ENCODE peak calls at places on chromosome 2, in eight cellular contexts. R is astrocyte of the spinal cord; H is cardiac muscle cell; C is effector memory CD4-positive, alpha-beta T cell; N is esophagus squamous epithelium; X is A549; Y is dorsolateral prefrontal cortex; O is cardiac fibroblast. P is an unnamed sample.

GRCh38 chr2:241563981-241564595 is 5.5 kb downstream of the BOK start:
- DNase-seq in R (no peak), H (no peak), C (no peak), N (no peak), X (no peak), Y (no peak), O (no peak), P (no peak)

GRCh38 chr2:138827426-138828054 is 47.4 kb upstream of the NXPH2 start:
- DNase-seq in R (peak), H (peak), C (no peak), N (no peak), X (peak), Y (no peak), O (peak), P (peak)

GRCh38 chr2:172672114-172672513 is 63.5 kb upstream of the RAPGEF4 start:
- DNase-seq in R (no peak), H (no peak), C (no peak), N (no peak), X (peak), Y (no peak), O (peak), P (no peak)

GRCh38 chr2:47899915-47900314 is 6.4 kb downstream of the FBXO11 start:
- DNase-seq in R (no peak), H (peak), C (no peak), N (no peak), X (no peak), Y (no peak), O (no peak), P (no peak)

GRCh38 chr2:217942731-217943335 is 60.0 kb downstream of the TNS1 start:
- DNase-seq in R (no peak), H (no peak), C (no peak), N (no peak), X (no peak), Y (peak), O (no peak), P (no peak)

GRCh38 chr2:66576381-66577330 is 141.7 kb downstream of the MEIS1 start:
- DNase-seq in R (peak), H (peak), C (no peak), N (no peak), X (peak), Y (no peak), O (peak), P (no peak)

GRCh38 chr2:222239945-222240675 is 58.7 kb downstream of the PAX3 start:
- DNase-seq in R (no peak), H (no peak), C (no peak), N (no peak), X (no peak), Y (no peak), O (no peak), P (no peak)

GRCh38 chr2:165192729-165193128 is 11.1 kb downstream of the SCN3A start:
- DNase-seq in R (no peak), H (no peak), C (no peak), N (no peak), X (no peak), Y (no peak), O (no peak), P (no peak)

GRCh38 chr2:61694312-61695274 is 156.4 kb upstream of the XPO1 start:
- DNase-seq in R (peak), H (peak), C (peak), N (peak), X (peak), Y (peak), O (peak), P (peak)

GRCh38 chr2:145652992-145653545 is 1133.2 kb upstream of the ZEB2 start:
- DNase-seq in R (peak), H (peak), C (no peak), N (no peak), X (no peak), Y (no peak), O (peak), P (no peak)

GRCh38 chr2:3585239-3586109 is 9.4 kb upstream of the COLEC11 start:
- DNase-seq in R (peak), H (peak), C (no peak), N (no peak), X (peak), Y (no peak), O (peak), P (peak)

GRCh38 chr2:240383099-240383758 is 52.2 kb upstream of the GPC1 start:
- DNase-seq in R (no peak), H (no peak), C (no peak), N (no peak), X (no peak), Y (no peak), O (no peak), P (no peak)

GRCh38 chr2:143300531-143300930 is 171.3 kb downstream of the ARHGAP15 start:
- DNase-seq in R (no peak), H (no peak), C (no peak), N (no peak), X (no peak), Y (no peak), O (peak), P (no peak)

GRCh38 chr2:103005386-103005785 is 243.6 kb downstream of the TMEM182 start:
- DNase-seq in R (no peak), H (no peak), C (no peak), N (no peak), X (no peak), Y (no peak), O (no peak), P (no peak)

GRCh38 chr2:152587187-152587947 is 129.9 kb downstream of the PRPF40A start:
- DNase-seq in R (peak), H (no peak), C (no peak), N (no peak), X (no peak), Y (no peak), O (peak), P (no peak)

GRCh38 chr2:203783496-203784203 is 77.2 kb downstream of the CD28 start:
- DNase-seq in R (peak), H (peak), C (no peak), N (no peak), X (no peak), Y (no peak), O (peak), P (no peak)

GRCh38 chr2:197075754-197076337 is 149.3 kb upstream of the PGAP1 start:
- DNase-seq in R (no peak), H (peak), C (no peak), N (no peak), X (peak), Y (no peak), O (peak), P (no peak)

DNA sequence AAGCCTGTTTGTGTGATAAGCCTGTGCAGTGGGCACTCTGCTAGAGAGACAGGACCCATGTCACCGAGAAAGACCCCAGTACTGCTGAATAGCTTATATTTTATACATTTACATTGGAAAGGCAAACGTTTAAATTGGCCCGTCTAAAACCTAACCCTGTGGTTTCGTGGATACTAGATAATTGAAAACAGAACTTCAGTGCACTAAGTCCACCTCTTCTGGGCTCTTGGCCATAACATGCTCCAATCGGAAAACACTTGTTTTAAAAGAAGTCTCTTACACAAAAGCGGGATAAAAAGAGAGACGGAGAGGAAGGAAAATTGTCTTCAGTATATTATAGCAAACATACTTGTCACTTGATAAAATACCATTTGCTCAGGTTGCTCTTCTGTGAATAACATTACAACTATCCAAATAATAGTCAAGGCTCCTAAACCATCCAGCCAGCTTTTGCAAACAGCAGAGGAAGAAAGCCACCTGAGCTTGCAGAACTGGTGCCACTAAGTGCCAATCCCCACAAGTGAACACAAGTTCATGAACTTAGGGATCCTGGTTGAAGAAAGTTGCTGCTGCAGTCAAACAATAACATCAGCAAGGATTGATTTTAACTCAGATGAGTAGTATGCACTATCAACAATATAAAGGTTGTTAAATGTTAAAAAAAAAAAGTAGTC is 218.4 kb upstream of the FN1 start:
- DNase-seq in R (peak), H (peak), C (no peak), N (no peak), X (no peak), Y (no peak), O (no peak), P (no peak)
- H3K4me3 ChIP-seq in R (no peak), H (no peak), C (no peak), N (no peak), X (no peak), Y (no peak), O (no peak), P (no peak)

DNA sequence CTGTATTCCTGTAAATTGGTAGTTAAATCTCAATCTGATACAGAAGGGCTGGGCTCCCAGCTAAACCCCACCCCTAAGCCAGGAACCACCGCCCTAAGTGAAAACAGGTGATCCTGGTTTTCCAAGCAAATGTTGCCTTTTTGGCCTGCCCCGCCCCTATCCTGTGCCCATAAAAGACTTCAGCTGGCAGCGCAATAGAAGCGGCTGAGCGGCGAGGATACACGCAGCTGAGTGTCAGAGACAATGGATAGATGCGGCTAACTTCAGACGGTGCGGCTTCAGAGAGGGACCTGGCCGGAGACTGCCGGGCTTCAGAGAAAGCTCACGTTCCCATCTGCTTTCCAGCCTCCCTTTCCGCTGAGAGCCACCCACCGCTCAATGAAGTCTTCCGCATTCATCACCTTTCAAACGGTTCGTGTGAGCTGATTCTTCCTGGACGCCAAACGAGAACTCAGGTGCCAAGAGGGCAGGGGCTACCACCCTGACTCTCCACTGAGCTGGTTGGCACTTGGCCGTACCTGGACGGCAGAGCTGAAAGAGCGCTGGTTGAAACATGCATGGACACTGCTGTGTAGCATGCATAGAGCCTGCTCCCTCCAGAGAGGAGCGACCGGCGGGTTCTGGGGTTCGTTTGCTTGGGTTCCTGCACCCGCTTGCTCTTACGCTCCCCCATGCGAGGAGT is 49.5 kb upstream of the POLE4 start:
- DNase-seq in R (no peak), H (peak), C (no peak), N (no peak), X (no peak), Y (no peak), O (peak), P (no peak)
- H3K4me3 ChIP-seq in R (no peak), H (no peak), C (no peak), N (peak), X (no peak), Y (peak), O (peak), P (no peak)

GRCh38 chr2:11830708-11831301 is 84.4 kb downstream of the LPIN1 start:
- DNase-seq in R (no peak), H (no peak), C (no peak), N (no peak), X (no peak), Y (no peak), O (peak), P (no peak)

GRCh38 chr2:11832531-11832930 is 86.1 kb downstream of the LPIN1 start:
- DNase-seq in R (no peak), H (no peak), C (no peak), N (no peak), X (no peak), Y (no peak), O (no peak), P (no peak)

GRCh38 chr2:11829324-11829946 is 83.0 kb downstream of the LPIN1 start:
- DNase-seq in R (peak), H (peak), C (peak), N (peak), X (peak), Y (no peak), O (peak), P (peak)

GRCh38 chr2:11829947-11830707 is 83.7 kb downstream of the LPIN1 start:
- DNase-seq in R (peak), H (peak), C (peak), N (peak), X (peak), Y (peak), O (peak), P (peak)

GRCh38 chr2:11831415-11831814 is 85.0 kb downstream of the LPIN1 start:
- DNase-seq in R (no peak), H (no peak), C (no peak), N (no peak), X (no peak), Y (no peak), O (no peak), P (no peak)
- H3K4me3 ChIP-seq in R (no peak), H (no peak), C (no peak), N (no peak), X (no peak), Y (no peak), O (no peak), P (no peak)

GRCh38 chr2:15943914-15944313 is 3.6 kb downstream of the MYCN start:
- DNase-seq in R (no peak), H (peak), C (no peak), N (no peak), X (peak), Y (no peak), O (peak), P (peak)

GRCh38 chr2:15944325-15945017 is 4.1 kb downstream of the MYCN start:
- DNase-seq in R (no peak), H (no peak), C (no peak), N (no peak), X (no peak), Y (no peak), O (no peak), P (no peak)

GRCh38 chr2:15946983-15947382 is 6.6 kb downstream of the MYCN start:
- DNase-seq in R (no peak), H (no peak), C (no peak), N (no peak), X (no peak), Y (no peak), O (no peak), P (no peak)

GRCh38 chr2:15947431-15947830 is 7.1 kb downstream of the MYCN start:
- DNase-seq in R (no peak), H (no peak), C (no peak), N (no peak), X (no peak), Y (no peak), O (no peak), P (no peak)

DNA sequence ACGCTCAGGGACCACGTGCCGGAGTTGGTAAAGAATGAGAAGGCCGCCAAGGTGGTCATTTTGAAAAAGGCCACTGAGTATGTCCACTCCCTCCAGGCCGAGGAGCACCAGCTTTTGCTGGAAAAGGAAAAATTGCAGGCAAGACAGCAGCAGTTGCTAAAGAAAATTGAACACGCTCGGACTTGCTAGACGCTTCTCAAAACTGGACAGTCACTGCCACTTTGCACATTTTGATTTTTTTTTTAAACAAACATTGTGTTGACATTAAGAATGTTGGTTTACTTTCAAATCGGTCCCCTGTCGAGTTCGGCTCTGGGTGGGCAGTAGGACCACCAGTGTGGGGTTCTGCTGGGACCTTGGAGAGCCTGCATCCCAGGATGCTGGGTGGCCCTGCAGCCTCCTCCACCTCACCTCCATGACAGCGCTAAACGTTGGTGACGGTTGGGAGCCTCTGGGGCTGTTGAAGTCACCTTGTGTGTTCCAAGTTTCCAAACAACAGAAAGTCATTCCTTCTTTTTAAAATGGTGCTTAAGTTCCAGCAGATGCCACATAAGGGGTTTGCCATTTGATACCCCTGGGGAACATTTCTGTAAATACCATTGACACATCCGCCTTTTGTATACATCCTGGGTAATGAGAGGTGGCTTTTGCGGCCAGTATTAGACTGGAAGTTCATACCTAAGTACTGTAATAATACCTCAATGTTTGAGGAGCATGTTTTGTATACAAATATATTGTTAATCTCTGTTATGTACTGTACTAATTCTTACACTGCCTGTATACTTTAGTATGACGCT is 5.8 kb downstream of the MYCN start:
- DNase-seq in R (no peak), H (no peak), C (no peak), N (no peak), X (no peak), Y (no peak), O (no peak), P (no peak)
- H3K4me3 ChIP-seq in R (no peak), H (no peak), C (no peak), N (no peak), X (no peak), Y (no peak), O (no peak), P (no peak)

DNA sequence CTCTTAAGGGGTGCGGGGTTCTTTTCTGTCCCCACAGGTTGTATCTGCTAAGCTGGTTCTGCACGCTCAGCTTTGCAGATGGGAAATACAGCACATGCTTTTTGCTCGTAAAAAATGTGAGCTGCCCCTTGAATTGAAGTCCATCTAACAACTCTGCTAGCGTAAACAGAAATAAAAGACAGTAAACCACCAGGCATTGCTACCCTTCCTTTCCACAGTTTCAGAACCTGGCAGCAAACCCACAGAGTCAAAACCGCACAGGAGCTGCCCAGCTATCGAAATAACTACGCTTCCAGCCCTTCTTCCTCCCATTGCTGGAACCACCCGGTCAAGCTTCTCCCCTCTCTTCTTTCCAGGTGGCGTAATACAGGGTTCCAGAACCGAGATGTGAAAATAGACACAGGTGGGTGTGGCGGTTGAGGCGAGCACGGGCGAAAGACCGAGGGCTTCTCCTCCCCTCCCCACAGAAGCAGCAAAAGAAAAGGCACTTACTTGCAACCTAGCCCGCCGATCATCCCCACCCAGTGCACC is 474 bp downstream of the SCN9A start:
- DNase-seq in R (peak), H (peak), C (no peak), N (no peak), X (peak), Y (no peak), O (peak), P (no peak)
- H3K4me3 ChIP-seq in R (peak), H (peak), C (no peak), N (peak), X (peak), Y (peak), O (peak), P (peak)

P was measured in tibial nerve.